ENCODE peak calls at places on chromosomes 6 and 20, in five cellular contexts. W, L, X, Y and A are unnamed samples.
A peak's percentile ranks its signal among the peaks of the same experiment; 100 is the strongest.

GRCh38 chr6:73452107-73452461 is at the start of gene CGAS:
- DNase-seq in W (peak; percentile 83), L (peak; percentile 69), Y (peak; percentile 79), X (peak; percentile 60), A (peak; percentile 44)

GRCh38 chr6:16727996-16728395 is 33.3 kb downstream of the ATXN1 start:
- DNase-seq in L (no peak), X (no peak), W (no peak), Y (no peak), A (no peak)

GRCh38 chr20:46253391-46253790 is 54.9 kb downstream of the CDH22 start:
- DNase-seq in X (no peak), L (peak; percentile 27), W (peak; percentile 22), Y (peak; percentile 16), A (peak; percentile 38)

GRCh38 chr6:47832386-47833080 is 50.7 kb downstream of the OPN5 start:
- DNase-seq in W (no peak), X (no peak), L (no peak), Y (no peak), A (no peak)

GRCh38 chr6:155103816-155104366 is 108.8 kb downstream of the TIAM2 start:
- DNase-seq in W (peak; percentile 47), X (no peak), Y (no peak), L (no peak), A (no peak)

GRCh38 chr6:127053032-127053908 is 65.2 kb upstream of the RSPO3 start:
- DNase-seq in W (peak; percentile 41), X (peak; percentile 74), L (no peak), Y (no peak), A (peak; percentile 23)

GRCh38 chr20:47024461-47024937 is 129.9 kb downstream of the EYA2 start:
- DNase-seq in W (peak; percentile 35), L (no peak), X (no peak), Y (no peak), A (no peak)

GRCh38 chr20:60104980-60105379 is 146.8 kb downstream of the CDH26 start:
- DNase-seq in L (no peak), Y (no peak), X (no peak), W (no peak), A (no peak)

GRCh38 chr6:150142657-150143501 is at the start of gene PPP1R14C:
- DNase-seq in Y (peak; percentile 59), L (peak; percentile 80), W (peak; percentile 81), X (no peak), A (peak; percentile 85)

DNA sequence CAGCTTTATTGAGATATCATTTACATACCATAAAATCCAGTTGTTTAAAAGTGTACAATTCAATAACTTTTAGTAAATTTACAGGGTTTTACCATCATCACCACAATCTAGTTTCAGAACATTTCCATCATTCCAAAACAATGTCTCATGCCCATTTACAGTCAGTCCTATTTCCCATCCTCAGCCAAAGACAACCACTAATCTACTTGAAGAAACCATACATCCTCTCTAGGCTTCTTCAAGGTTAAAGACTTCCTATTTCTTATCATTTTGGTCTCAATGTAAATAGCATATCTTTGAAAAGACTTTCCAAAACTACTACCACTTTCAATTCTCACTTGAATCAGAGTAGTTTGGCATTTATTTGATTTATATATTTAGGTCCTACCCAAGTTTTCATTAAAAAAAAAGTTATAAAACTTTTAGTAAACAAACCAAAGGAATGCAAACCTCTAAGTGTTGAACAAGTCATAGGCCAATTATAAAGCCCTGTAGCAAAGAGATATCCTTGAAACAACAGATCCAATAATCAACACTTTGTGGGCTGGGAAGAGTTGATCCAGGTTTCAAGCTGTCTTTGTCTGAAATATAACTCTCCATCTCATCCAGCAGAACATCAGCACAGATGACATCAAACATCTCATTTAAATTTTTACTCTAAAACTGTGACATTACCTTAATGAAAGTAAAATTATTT is 211.3 kb upstream of the RUNX2 start:
- DNase-seq in L (no peak), W (peak; percentile 75), X (peak; percentile 13), Y (no peak), A (no peak)
- H3K27ac ChIP-seq in L (no peak overlapping the region), W (peak overlapping the region; percentile 31), X (no peak overlapping the region), Y (no peak overlapping the region), A (no peak overlapping the region)

GRCh38 chr6:163667372-163668060 is 253.0 kb downstream of the QKI start:
- DNase-seq in Y (no peak), X (no peak), L (peak; percentile 36), W (peak; percentile 7), A (peak; percentile 97)
- H3K4me3 ChIP-seq in Y (no peak overlapping the region), X (no peak overlapping the region), L (no peak overlapping the region), W (no peak overlapping the region), A (peak overlapping the region; percentile 5)

GRCh38 chr20:1810926-1811620 is 84.1 kb upstream of the SIRPA start:
- DNase-seq in X (peak; percentile 75), W (peak; percentile 46), L (no peak), Y (no peak), A (peak; percentile 56)

GRCh38 chr20:1810572-1810925 is 84.7 kb upstream of the SIRPA start:
- DNase-seq in Y (no peak), W (no peak), X (peak; percentile 12), L (no peak), A (no peak)

GRCh38 chr20:1808101-1808500 is 87.1 kb upstream of the SIRPA start:
- DNase-seq in X (no peak), W (no peak), Y (no peak), L (no peak), A (no peak)

GRCh38 chr20:1809121-1809520 is 86.1 kb upstream of the SIRPA start:
- DNase-seq in Y (no peak), X (peak; percentile 28), L (no peak), W (peak; percentile 92), A (no peak)

DNA sequence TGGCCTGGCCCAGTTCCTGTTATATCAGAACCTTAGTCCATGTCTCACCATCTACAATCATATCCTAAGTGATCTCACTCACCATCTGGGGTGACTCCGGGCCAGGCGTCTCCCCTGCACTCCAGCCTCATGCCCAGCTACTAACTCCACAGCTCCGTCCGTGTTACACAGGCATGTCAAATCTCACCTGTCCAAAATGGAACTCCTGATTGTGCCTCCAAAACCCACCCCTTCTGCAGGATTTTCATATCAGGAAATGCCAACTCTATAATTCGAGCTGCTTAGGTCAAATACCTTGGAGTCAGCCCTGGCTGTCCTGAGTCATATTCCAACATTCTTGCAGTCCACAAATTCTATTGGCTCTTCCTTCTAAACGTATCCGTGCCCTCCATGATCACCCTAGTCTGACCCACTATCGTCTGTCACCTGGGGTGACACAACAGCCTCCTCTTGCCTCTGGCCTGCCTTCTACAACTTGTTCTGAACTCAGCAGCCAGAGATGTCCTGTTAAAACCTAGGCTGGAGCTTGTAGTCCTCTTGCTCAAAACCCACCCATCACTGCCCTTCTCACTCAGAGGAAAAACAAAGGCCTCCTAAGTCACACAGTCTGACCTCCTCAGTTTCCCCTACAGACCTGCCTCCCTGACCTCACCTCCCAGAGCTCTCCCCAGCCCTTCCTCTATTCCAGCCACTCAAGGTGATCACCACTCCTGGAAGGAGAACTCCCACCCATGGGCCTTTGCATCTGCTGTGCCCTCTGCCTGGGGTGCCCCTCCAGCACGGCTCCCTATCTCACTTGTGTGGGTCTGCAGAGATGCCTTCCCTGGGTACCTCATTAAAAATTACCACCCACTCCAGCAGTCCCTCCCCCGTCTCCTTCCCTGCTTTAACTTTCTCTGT is 85.3 kb upstream of the SIRPA start:
- DNase-seq in X (peak; percentile 44), Y (peak; percentile 64), W (peak; percentile 82), L (no peak), A (no peak)
- H3K27ac ChIP-seq in X (peak overlapping the region; percentile 79), Y (peak overlapping the region; percentile 86), W (peak overlapping the region; percentile 91), L (no peak overlapping the region), A (no peak overlapping the region)

DNA sequence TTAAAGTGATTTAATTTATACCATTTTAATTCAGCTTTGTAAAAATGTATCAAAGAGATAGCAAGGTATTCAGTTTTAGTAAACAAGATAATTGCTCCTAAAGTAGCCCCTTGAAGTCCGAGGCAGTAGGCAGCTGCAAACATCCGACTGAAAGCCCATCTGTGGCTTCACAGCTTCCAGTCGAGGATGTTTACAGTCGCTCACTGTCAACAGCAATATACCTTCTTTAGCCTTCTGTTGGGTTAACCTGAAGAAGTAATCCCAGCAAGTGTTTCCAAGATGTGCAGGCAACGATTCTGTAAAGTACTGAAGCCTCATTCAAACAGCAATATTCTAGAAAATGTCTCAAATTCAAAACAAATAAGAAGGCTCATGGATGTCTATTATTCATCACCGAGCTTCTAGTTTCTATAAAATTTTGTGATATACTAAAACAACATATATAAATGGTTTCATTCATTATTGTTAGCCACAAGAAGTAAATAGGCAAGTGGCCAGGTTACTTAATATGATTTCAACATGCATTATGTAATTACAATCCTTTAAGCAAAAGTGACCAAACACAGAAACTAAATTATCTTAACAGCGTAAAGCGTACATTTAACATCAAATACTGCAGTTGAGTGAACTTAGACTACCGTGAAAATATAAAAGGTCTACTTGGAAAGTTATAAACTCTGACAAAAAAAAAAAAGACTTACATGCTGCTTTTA is 115.0 kb downstream of the OGFRL1 start:
- DNase-seq in W (peak; percentile 28), L (no peak), X (peak; percentile 55), Y (no peak), A (no peak)
- H3K4me3 ChIP-seq in W (peak overlapping the region; percentile 7), L (no peak overlapping the region), X (peak overlapping the region; percentile 41), Y (peak overlapping the region; percentile 48), A (no peak overlapping the region)

GRCh38 chr6:76790045-76790796 is 673.1 kb downstream of the HTR1B start:
- DNase-seq in X (no peak), Y (no peak), L (no peak), W (no peak), A (no peak)
- H3K27ac ChIP-seq in X (no peak overlapping the region), Y (no peak overlapping the region), L (no peak overlapping the region), W (no peak overlapping the region), A (no peak overlapping the region)